ENCODE peak calls at places on chromosome 3, in eight cellular contexts. M is stomach, U is K562, R is ovary, N is tibial nerve, P is transverse colon, Q is A549, L is SK-N-SH. A is an unnamed sample.
A peak's percentile ranks its signal among the peaks of the same experiment; 100 is the strongest.

GRCh38 chr3:22431334-22431733 is 680.3 kb upstream of the ZNF385D start:
- DNase-seq in P (no peak), L (no peak), U (no peak), R (no peak), Q (no peak), M (no peak), N (no peak), A (no peak)

GRCh38 chr3:45477026-45477725 is 88.8 kb downstream of the LARS2 start:
- DNase-seq in R (no peak), N (no peak), U (no peak), L (no peak), P (no peak), Q (no peak), M (no peak), A (no peak)

GRCh38 chr3:139935071-139935865 is at the start of gene CLSTN2:
- DNase-seq in N (peak; percentile 64), L (peak; percentile 92), U (peak; percentile 18), P (peak; percentile 27), R (peak; percentile 94), Q (peak; percentile 31), M (peak; percentile 38), A (peak; percentile 83)

GRCh38 chr3:188006726-188007393 is 147.1 kb upstream of the LPP start:
- DNase-seq in Q (peak; percentile 30), U (no peak), N (no peak), R (no peak), L (no peak), M (no peak), P (no peak), A (no peak)

GRCh38 chr3:28986922-28987321 is 293.9 kb upstream of the RBMS3 start:
- DNase-seq in U (no peak), P (no peak), Q (no peak), M (no peak), L (no peak), N (no peak), R (no peak), A (no peak)

GRCh38 chr3:143167956-143168355 is 48.4 kb downstream of the CHST2 start:
- DNase-seq in R (no peak), M (no peak), Q (no peak), L (no peak), U (no peak), N (no peak), P (no peak), A (no peak)

GRCh38 chr3:183826854-183827253 is 1.5 kb upstream of the MAP6D1 start:
- DNase-seq in U (no peak), M (no peak), Q (no peak), N (no peak), P (no peak), L (no peak), R (no peak), A (peak; percentile 55)

GRCh38 chr3:34056951-34057390 is 258.5 kb downstream of the PDCD6IP start:
- DNase-seq in R (no peak), N (no peak), U (no peak), L (no peak), P (no peak), M (no peak), Q (peak; percentile 63), A (no peak)

GRCh38 chr3:13580256-13581023 is 31.5 kb downstream of the FBLN2 start:
- DNase-seq in L (no peak), M (no peak), P (no peak), Q (no peak), R (no peak), U (no peak), N (no peak), A (no peak)

GRCh38 chr3:14208168-14208567 is 29.6 kb downstream of the LSM3 start:
- DNase-seq in Q (no peak), P (no peak), U (no peak), R (no peak), M (no peak), L (no peak), N (no peak), A (no peak)

GRCh38 chr3:16332904-16333426 is 68.0 kb downstream of the OXNAD1 start:
- DNase-seq in R (no peak), N (no peak), P (no peak), U (no peak), Q (no peak), M (no peak), L (no peak), A (no peak)

GRCh38 chr3:43142472-43142871 is 36.6 kb upstream of the POMGNT2 start:
- DNase-seq in R (no peak), U (no peak), L (no peak), N (no peak), Q (no peak), P (no peak), M (no peak), A (peak; percentile 53)

DNA sequence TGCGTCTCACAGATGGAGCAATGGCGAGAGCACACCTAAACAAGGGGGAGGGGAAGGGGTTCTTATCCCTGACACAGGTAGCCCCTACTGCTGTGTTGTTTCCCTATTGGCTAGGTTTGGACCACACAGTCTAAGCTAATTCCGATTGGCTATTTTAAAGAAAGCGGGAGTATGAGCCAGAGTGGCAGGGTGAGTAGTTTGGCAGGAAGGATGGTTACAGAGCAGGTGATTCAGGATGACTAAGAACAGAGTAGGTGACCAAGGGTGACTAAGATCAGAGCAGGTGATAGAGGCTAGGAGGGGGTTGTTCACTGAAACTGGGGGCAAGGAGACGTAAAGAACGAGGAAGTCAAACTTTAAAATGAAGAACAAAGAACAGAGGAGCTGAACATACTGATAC is 511.8 kb downstream of the EDEM1 start:
- DNase-seq in Q (no peak), R (no peak), U (no peak), L (no peak), M (no peak), P (no peak), N (no peak), A (no peak)
- H3K27ac ChIP-seq in Q (no peak overlapping the region), R (no peak overlapping the region), U (no peak overlapping the region), L (no peak overlapping the region), M (no peak overlapping the region), P (peak overlapping the region; percentile 82), N (no peak overlapping the region), A (no peak overlapping the region)

DNA sequence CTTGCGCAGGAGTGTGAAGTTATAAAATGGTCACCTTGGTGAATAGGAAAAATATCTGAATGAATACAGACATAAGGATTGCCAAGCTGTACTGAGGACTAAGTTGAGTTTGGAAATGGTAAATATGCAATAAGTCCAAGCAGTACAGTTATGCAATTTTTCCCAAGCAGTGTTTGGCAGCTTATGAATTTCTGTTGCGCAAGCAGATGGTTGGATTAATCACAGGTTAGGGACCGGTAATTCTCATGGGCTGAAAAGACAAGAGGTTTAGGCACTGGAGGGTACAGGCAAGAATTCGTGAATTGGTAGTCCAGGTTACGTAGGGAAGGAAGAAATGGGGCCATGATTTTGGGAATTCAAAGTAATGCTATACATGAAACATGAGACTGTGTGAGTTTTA is 210.3 kb downstream of the RAP2B start:
- DNase-seq in L (no peak), R (no peak), N (peak; percentile 41), P (no peak), Q (no peak), M (no peak), U (no peak), A (no peak)
- TF ChIP-seq EP300 in L (no peak), R (no peak), N (no peak), P (no peak), Q (no peak), M (no peak), U (no peak), A (no peak)

GRCh38 chr3:160677459-160677901 is 520 bp downstream of the ARL14 start:
- DNase-seq in R (no peak), M (no peak), N (no peak), L (no peak), Q (peak; percentile 40), P (peak; percentile 37), U (no peak), A (no peak)
- H3K27ac ChIP-seq in R (no peak overlapping the region), M (peak overlapping the region; percentile 84), N (no peak overlapping the region), L (no peak overlapping the region), Q (peak overlapping the region; percentile 51), P (peak overlapping the region; percentile 87), U (no peak overlapping the region), A (no peak overlapping the region)

DNA sequence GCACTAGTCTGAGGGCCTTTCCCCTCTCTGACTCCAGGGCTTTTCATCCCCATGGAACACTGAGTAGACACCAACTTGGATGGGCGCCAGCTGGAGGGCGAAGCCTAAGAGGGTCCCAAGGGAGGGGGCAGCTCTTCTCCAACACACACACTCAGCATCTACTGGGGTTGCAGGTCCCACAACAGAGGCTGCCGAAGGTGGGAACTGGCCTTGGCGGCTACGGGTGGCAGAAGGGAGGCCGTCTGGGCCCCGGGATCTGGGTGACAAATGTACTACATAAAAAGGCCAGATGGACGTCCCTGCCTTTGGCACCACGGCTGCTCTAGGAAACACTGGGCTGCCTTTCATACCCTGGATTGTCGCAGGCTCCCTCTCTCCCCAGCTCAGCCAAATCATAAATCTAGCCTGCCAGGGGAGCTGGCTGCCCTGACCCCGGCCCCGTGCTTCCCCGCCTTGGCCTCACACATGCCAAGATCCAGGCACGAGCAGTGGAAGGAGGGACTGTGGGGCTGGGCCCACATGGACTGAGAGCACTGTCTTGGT is 31.5 kb downstream of the SEMA5B start:
- DNase-seq in R (peak; percentile 29), L (no peak), U (no peak), P (no peak), N (no peak), Q (no peak), M (no peak), A (no peak)
- TF ChIP-seq EP300 in R (no peak), L (no peak), U (no peak), P (no peak), N (no peak), Q (no peak), M (no peak), A (no peak)

DNA sequence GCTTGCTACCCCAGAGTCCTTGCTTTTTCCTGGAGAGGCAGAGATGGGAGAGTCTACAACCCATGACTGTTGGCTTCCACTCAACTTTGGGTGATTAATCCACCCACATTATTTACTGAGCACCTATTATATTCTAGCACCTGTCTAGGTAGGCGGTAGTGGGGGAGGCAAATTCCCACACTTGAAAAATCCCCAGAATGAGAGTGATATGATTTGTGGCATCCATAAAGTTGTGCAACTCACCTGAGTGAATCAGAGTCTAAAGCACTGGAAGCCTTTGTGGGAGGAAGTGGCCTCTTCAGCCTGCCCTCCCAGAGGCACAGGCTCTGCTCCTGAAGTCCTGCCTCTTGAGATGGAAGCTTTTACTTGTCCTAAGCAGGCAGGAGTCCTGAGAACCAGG is 40.4 kb upstream of the CTNNB1 start:
- DNase-seq in U (no peak), Q (no peak), P (peak; percentile 66), N (no peak), R (no peak), L (no peak), M (no peak), A (no peak)
- H3K27ac ChIP-seq in U (no peak overlapping the region), Q (no peak overlapping the region), P (peak overlapping the region; percentile 83), N (no peak overlapping the region), R (no peak overlapping the region), L (no peak overlapping the region), M (no peak overlapping the region), A (no peak overlapping the region)

A was measured in esophagus muscularis mucosa.